ENCODE peak calls at places on chromosomes 7 and 10, in four cellular contexts. L is body of pancreas; A is CD8-positive, alpha-beta T cell; E is neuronal stem cell. Q is an unnamed sample.

GRCh38 chr10:106508920-106509319 is 655.6 kb downstream of the SORCS1 start:
- DNase-seq in A (no peak), E (no peak), L (no peak), Q (no peak)

GRCh38 chr7:84502222-84502621 is 307.6 kb upstream of the SEMA3A start:
- DNase-seq in A (no peak), L (no peak), E (no peak), Q (no peak)

GRCh38 chr10:34960983-34961382 is 129.2 kb downstream of the CUL2 start:
- DNase-seq in E (no peak), A (no peak), L (no peak), Q (peak; percentile 39)

GRCh38 chr10:125217986-125218675 is 57.8 kb upstream of the CTBP2 start:
- DNase-seq in L (no peak), E (no peak), A (no peak), Q (no peak)

GRCh38 chr10:128400564-128400963 is 274.3 kb upstream of the MKI67 start:
- DNase-seq in A (no peak), E (no peak), L (no peak), Q (no peak)

GRCh38 chr10:13162013-13162364 is 631 bp downstream of the MCM10 start:
- DNase-seq in L (no peak), A (peak; percentile 18), E (peak; percentile 9), Q (peak; percentile 9)

GRCh38 chr10:64396105-64396504 is 874.9 kb downstream of the REEP3 start:
- DNase-seq in A (no peak), E (peak; percentile 11), L (no peak), Q (no peak)

GRCh38 chr10:105844653-105845052 is 1203.6 kb downstream of the SORCS3 start:
- DNase-seq in A (no peak), E (no peak), L (no peak), Q (no peak)

GRCh38 chr10:44386546-44387052 is 1.7 kb upstream of the CXCL12 start:
- DNase-seq in A (no peak), E (peak; percentile 77), L (peak; percentile 77), Q (peak; percentile 73)

GRCh38 chr10:44389150-44389549 is 4.3 kb upstream of the CXCL12 start:
- DNase-seq in A (no peak), L (peak; percentile 38), E (no peak), Q (no peak)

GRCh38 chr10:44389556-44389955 is 4.7 kb upstream of the CXCL12 start:
- DNase-seq in E (no peak), L (no peak), A (no peak), Q (no peak)

GRCh38 chr10:44388641-44389040 is 3.7 kb upstream of the CXCL12 start:
- DNase-seq in E (no peak), L (no peak), A (no peak), Q (no peak)

GRCh38 chr10:44387853-44388251 is 3.0 kb upstream of the CXCL12 start:
- DNase-seq in L (no peak), A (no peak), E (no peak), Q (no peak)
- H3K27me3 ChIP-seq in L (no peaks in the 10 kb centered on the region), A (peaks cover 3% of the 10 kb centered on the region), E (peaks cover 17% of the 10 kb centered on the region), Q (peaks cover 32% of the 10 kb centered on the region)

GRCh38 chr10:133030791-133031190 is 56.9 kb upstream of the ADGRA1 start:
- DNase-seq in A (no peak), E (peak; percentile 40), L (no peak), Q (no peak)
- H3K27me3 ChIP-seq in A (no peaks in the 10 kb centered on the region), E (no peaks in the 10 kb centered on the region), L (no peaks in the 10 kb centered on the region), Q (peaks cover 3% of the 10 kb centered on the region)

GRCh38 chr10:59655309-59655708 is 54.3 kb downstream of the SLC16A9 start:
- DNase-seq in E (no peak), L (no peak), A (no peak), Q (no peak)
- H3K27me3 ChIP-seq in E (no peaks in the 10 kb centered on the region), L (no peaks in the 10 kb centered on the region), A (no peaks in the 10 kb centered on the region), Q (no peaks in the 10 kb centered on the region)

DNA sequence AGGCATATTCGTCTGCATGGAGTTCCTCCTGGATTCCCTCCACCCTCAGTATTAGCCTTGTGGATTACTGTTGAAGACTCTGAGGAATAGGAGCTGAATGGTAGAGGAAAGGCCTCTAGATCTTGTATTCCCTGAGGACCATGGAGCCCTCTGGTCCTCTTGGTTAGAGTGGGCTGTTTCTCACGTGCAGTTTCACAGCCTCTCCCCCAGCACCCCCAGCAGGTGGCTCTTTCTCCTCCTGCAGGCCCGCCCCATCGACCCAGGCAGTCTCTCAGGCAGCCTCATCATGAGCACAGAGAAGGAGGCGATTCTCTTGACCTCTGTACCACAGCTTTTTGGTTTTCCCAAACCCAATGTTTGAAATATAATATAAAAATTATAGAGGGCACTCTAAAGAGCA is 102.0 kb downstream of the WNT2 start:
- DNase-seq in A (no peak), L (no peak), E (no peak), Q (no peak)
- H3K27me3 ChIP-seq in A (no peaks in the 10 kb centered on the region), L (no peaks in the 10 kb centered on the region), E (no peaks in the 10 kb centered on the region), Q (no peaks in the 10 kb centered on the region)

GRCh38 chr7:23474098-23474828 is 4.0 kb upstream of the IGF2BP3 start:
- DNase-seq in L (peak; percentile 21), A (peak; percentile 35), E (peak; percentile 98), Q (peak; percentile 98)

GRCh38 chr7:23472974-23473847 is 2.9 kb upstream of the IGF2BP3 start:
- DNase-seq in A (no peak), L (no peak), E (peak; percentile 17), Q (peak; percentile 39)

GRCh38 chr7:23472556-23472955 is 2.3 kb upstream of the IGF2BP3 start:
- DNase-seq in E (no peak), A (no peak), L (no peak), Q (no peak)

GRCh38 chr7:23474829-23475578 is 4.7 kb upstream of the IGF2BP3 start:
- DNase-seq in E (no peak), L (no peak), A (no peak), Q (no peak)

GRCh38 chr7:23473848-23474097 is 3.5 kb upstream of the IGF2BP3 start:
- DNase-seq in L (no peak), E (no peak), A (no peak), Q (no peak)
- H3K27me3 ChIP-seq in L (peaks cover 80% of the 10 kb centered on the region), E (no peaks in the 10 kb centered on the region), A (peaks cover 77% of the 10 kb centered on the region), Q (no peaks in the 10 kb centered on the region)

GRCh38 chr7:157691521-157692155 is 354.8 kb downstream of the DNAJB6 start:
- DNase-seq in A (no peak), L (peak; percentile 10), E (peak; percentile 77), Q (no peak)
- H3K27me3 ChIP-seq in A (peaks cover 32% of the 10 kb centered on the region), L (peaks cover 4% of the 10 kb centered on the region), E (no peaks in the 10 kb centered on the region), Q (peaks cover 27% of the 10 kb centered on the region)

GRCh38 chr7:128358233-128358632 is 3.3 kb downstream of the PRRT4 start:
- DNase-seq in E (no peak), L (no peak), A (no peak), Q (no peak)
- H3K27me3 ChIP-seq in E (peaks cover 5% of the 10 kb centered on the region), L (peaks cover under 1% of the 10 kb centered on the region), A (no peaks in the 10 kb centered on the region), Q (no peaks in the 10 kb centered on the region)

GRCh38 chr7:157001920-157002818 is 8.3 kb downstream of the MNX1 start:
- DNase-seq in A (no peak), L (no peak), E (no peak), Q (no peak)
- H3K27me3 ChIP-seq in A (peaks cover 32% of the 10 kb centered on the region), L (no peaks in the 10 kb centered on the region), E (peaks cover 52% of the 10 kb centered on the region), Q (peaks cover 95% of the 10 kb centered on the region)

DNA sequence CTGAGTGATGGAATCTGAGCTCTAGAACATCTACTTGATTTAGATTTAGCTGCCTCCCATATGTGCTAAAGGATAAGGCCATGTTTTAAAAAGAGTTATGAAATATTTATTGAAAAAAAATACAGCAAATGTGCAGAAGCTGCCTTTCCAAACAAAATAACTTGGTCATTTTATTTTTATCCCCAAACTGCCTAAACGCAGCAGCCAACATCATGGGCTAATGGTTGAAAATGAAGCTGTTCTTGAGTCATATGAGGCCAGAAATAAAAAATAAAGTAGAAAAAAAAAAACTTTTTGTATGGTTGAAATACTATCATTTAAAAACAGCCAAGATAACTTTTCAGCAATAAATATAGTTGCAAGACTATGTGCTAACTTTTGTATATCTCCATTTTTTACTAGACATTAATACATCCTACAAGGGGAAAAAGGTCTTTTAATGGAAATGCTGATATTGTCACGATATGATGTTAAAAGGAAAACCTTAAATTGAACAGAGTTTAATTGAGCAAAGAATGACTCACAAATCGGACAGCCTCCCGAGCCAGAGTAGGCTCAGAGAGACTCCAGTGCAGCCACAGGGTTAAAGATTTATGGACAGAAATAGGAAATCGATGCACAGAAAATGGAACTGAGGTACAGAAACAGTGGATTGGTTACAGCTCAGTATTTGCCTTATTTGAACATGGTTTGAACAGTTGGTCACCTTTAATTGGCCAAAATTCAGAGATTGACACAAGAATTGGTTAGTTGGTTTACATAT is 305.8 kb downstream of the MDFIC start:
- DNase-seq in A (no peak), L (no peak), E (no peak), Q (no peak)
- H3K27me3 ChIP-seq in A (no peaks in the 10 kb centered on the region), L (no peaks in the 10 kb centered on the region), E (no peaks in the 10 kb centered on the region), Q (no peaks in the 10 kb centered on the region)

Q was measured in BE2C.